ENCODE peak calls at places on chromosomes 3 and 15, in six cellular contexts. Q is cardiac fibroblast, F is brain microvascular endothelial cell, G is aorta, R is HFF-Myc, K is tibial nerve. X is an unnamed sample.
A peak's percentile ranks its signal among the peaks of the same experiment; 100 is the strongest.

GRCh38 chr3:122944671-122945151 is 82.9 kb downstream of the SEMA5B start:
- DNase-seq in F (peak; percentile 18), G (no peak), Q (peak; percentile 71), K (no peak), R (no peak), X (no peak)

GRCh38 chr15:71106802-71107500 is 8.3 kb upstream of the THSD4 start:
- DNase-seq in F (no peak), G (no peak), Q (no peak), K (no peak), R (no peak), X (no peak)

GRCh38 chr3:143384076-143384475 is 264.5 kb downstream of the CHST2 start:
- DNase-seq in Q (no peak), R (no peak), K (no peak), G (no peak), F (no peak), X (no peak)

GRCh38 chr3:105385868-105386508 is 19.3 kb downstream of the ALCAM start:
- DNase-seq in K (no peak), Q (no peak), F (no peak), R (no peak), G (no peak), X (no peak)

GRCh38 chr15:41332788-41333527 is at the start of gene NUSAP1:
- DNase-seq in K (no peak), G (no peak), F (no peak), R (no peak), Q (no peak), X (no peak)

GRCh38 chr15:87570186-87570585 is 686.4 kb downstream of the NTRK3 start:
- DNase-seq in K (no peak), Q (peak; percentile 23), F (no peak), G (no peak), R (no peak), X (no peak)

GRCh38 chr3:183369626-183370025 is 58.8 kb downstream of the MCF2L2 start:
- DNase-seq in F (no peak), K (no peak), G (no peak), Q (peak; percentile 58), R (no peak), X (no peak)

GRCh38 chr15:36567445-36567844 is 12.0 kb upstream of the CDIN1 start:
- DNase-seq in K (no peak), Q (no peak), G (no peak), F (no peak), R (no peak), X (no peak)

GRCh38 chr3:46353639-46354410 is at the start of gene CCR2:
- DNase-seq in K (no peak), G (no peak), R (no peak), F (no peak), Q (no peak), X (no peak)

GRCh38 chr3:98041350-98041749 is 6.2 kb upstream of the GABRR3 start:
- DNase-seq in Q (no peak), G (no peak), R (no peak), K (no peak), F (no peak), X (no peak)

GRCh38 chr15:67023517-67024321 is 41.7 kb upstream of the SMAD3 start:
- DNase-seq in Q (no peak), F (no peak), K (no peak), R (no peak), G (no peak), X (no peak)

GRCh38 chr15:90141646-90142045 is 39.4 kb upstream of the IDH2 start:
- DNase-seq in R (no peak), G (no peak), K (no peak), Q (peak; percentile 43), F (peak; percentile 61), X (no peak)

GRCh38 chr15:70758790-70759462 is 4.4 kb downstream of the UACA start:
- DNase-seq in K (no peak), G (no peak), Q (no peak), F (no peak), R (no peak), X (no peak)

GRCh38 chr3:108201258-108201657 is 21.0 kb downstream of the IFT57 start:
- DNase-seq in K (no peak), F (no peak), Q (no peak), G (no peak), R (no peak), X (no peak)

GRCh38 chr15:36882487-36883108 is 217.8 kb downstream of the MEIS2 start:
- DNase-seq in G (peak; percentile 42), Q (peak; percentile 8), K (no peak), R (no peak), F (no peak), X (no peak)

GRCh38 chr15:48928877-48929538 is 34.7 kb downstream of the SHC4 start:
- DNase-seq in R (no peak), K (no peak), F (peak; percentile 29), G (no peak), Q (no peak), X (no peak)

GRCh38 chr15:41286665-41287333 is 45.6 kb downstream of the OIP5 start:
- DNase-seq in F (no peak), G (no peak), Q (peak; percentile 72), K (no peak), R (no peak), X (no peak)

GRCh38 chr3:58009026-58009748 is 965 bp downstream of the FLNB start:
- DNase-seq in G (peak; percentile 61), F (no peak), K (no peak), Q (no peak), R (no peak), X (peak; percentile 41)

GRCh38 chr3:195079636-195080035 is 191.3 kb downstream of the XXYLT1 start:
- DNase-seq in G (peak; percentile 6), Q (no peak), F (no peak), R (no peak), K (no peak), X (no peak)

GRCh38 chr3:148955544-148956346 is 35.6 kb upstream of the GYG1 start:
- DNase-seq in F (peak; percentile 76), K (peak; percentile 32), G (peak; percentile 66), R (peak; percentile 66), Q (peak; percentile 95), X (peak; percentile 35)

GRCh38 chr15:100968043-100968966 is 49.1 kb downstream of the LRRK1 start:
- DNase-seq in R (no peak), G (no peak), K (no peak), F (peak; percentile 72), Q (peak; percentile 66), X (no peak)

GRCh38 chr3:115386347-115386746 is 237.0 kb upstream of the GAP43 start:
- DNase-seq in G (no peak), F (no peak), Q (no peak), K (no peak), R (no peak), X (no peak)

GRCh38 chr3:69659180-69659915 is 79.9 kb upstream of the MITF start:
- DNase-seq in Q (no peak), G (no peak), R (no peak), F (no peak), K (no peak), X (no peak)

GRCh38 chr3:69665026-69665739 is 74.1 kb upstream of the MITF start:
- DNase-seq in K (no peak), F (peak; percentile 87), Q (peak; percentile 55), G (no peak), R (no peak), X (peak; percentile 39)

GRCh38 chr3:69658514-69658913 is 80.8 kb upstream of the MITF start:
- DNase-seq in F (no peak), G (no peak), Q (no peak), R (no peak), K (no peak), X (no peak)

GRCh38 chr3:69660631-69661030 is 78.6 kb upstream of the MITF start:
- DNase-seq in Q (no peak), G (no peak), K (no peak), R (no peak), F (no peak), X (no peak)
- H3K4me3 ChIP-seq in Q (no peak overlapping the region), G (no peak overlapping the region), K (no peak overlapping the region), R (no peak overlapping the region), F (no peak overlapping the region), X (no peak overlapping the region)

GRCh38 chr3:31145062-31145461 is 250.6 kb upstream of the GADL1 start:
- DNase-seq in G (no peak), F (no peak), Q (no peak), K (no peak), R (no peak), X (no peak)

GRCh38 chr3:31142139-31142538 is 247.7 kb upstream of the GADL1 start:
- DNase-seq in G (no peak), K (no peak), Q (no peak), F (no peak), R (no peak), X (no peak)

GRCh38 chr3:31137718-31138465 is 243.4 kb upstream of the GADL1 start:
- DNase-seq in G (no peak), K (no peak), F (no peak), R (no peak), Q (no peak), X (no peak)

GRCh38 chr3:31140470-31140869 is 246.0 kb upstream of the GADL1 start:
- DNase-seq in F (no peak), Q (peak; percentile 9), R (no peak), K (no peak), G (no peak), X (no peak)

DNA sequence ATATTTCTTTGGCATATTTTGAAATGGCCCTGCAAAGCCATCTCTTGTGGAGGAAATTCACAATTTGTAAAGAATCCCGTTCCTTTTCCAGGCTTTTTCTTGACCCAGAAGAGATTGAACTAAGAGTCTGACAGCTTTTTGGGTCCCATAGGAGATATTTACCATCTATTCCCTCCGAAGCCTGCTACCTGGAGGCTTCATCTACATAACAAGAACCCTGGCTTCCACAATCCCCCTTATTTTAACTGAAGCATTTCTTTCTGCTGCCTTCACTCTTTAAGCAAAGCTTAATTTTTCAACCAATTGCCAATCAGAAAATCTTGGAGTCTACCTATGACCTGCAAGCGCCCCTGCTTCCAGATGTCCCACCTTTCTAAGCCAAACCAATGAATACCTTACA is 248.1 kb upstream of the GADL1 start:
- DNase-seq in F (no peak), G (no peak), K (no peak), R (no peak), Q (no peak), X (no peak)
- H3K4me3 ChIP-seq in F (no peak overlapping the region), G (no peak overlapping the region), K (no peak overlapping the region), R (no peak overlapping the region), Q (no peak overlapping the region), X (no peak overlapping the region)

GRCh38 chr3:125353128-125353527 is 22.0 kb downstream of the ZNF148 start:
- DNase-seq in G (no peak), Q (peak; percentile 21), R (no peak), K (no peak), F (no peak), X (no peak)
- H3K4me3 ChIP-seq in G (no peak overlapping the region), Q (no peak overlapping the region), R (no peak overlapping the region), K (no peak overlapping the region), F (no peak overlapping the region), X (no peak overlapping the region)

GRCh38 chr3:187735383-187735782 is 9.9 kb downstream of the BCL6 start:
- DNase-seq in K (no peak), F (no peak), Q (no peak), R (no peak), G (no peak), X (no peak)

GRCh38 chr3:187737401-187738088 is 7.7 kb downstream of the BCL6 start:
- DNase-seq in K (peak; percentile 50), R (no peak), G (peak; percentile 88), F (peak; percentile 64), Q (peak; percentile 78), X (peak; percentile 80)

GRCh38 chr3:187738089-187738399 is 7.2 kb downstream of the BCL6 start:
- DNase-seq in Q (no peak), R (no peak), K (no peak), F (no peak), G (no peak), X (no peak)

GRCh38 chr3:187735837-187736236 is 9.4 kb downstream of the BCL6 start:
- DNase-seq in R (no peak), G (no peak), K (no peak), Q (peak; percentile 46), F (no peak), X (no peak)

GRCh38 chr3:187736418-187736871 is 8.8 kb downstream of the BCL6 start:
- DNase-seq in R (no peak), F (peak; percentile 45), K (no peak), Q (peak; percentile 92), G (no peak), X (no peak)
- H3K4me3 ChIP-seq in R (no peak overlapping the region), F (no peak overlapping the region), K (no peak overlapping the region), Q (no peak overlapping the region), G (no peak overlapping the region), X (no peak overlapping the region)